ENCODE peak calls at places on chromosomes 3 and 15, in six cellular contexts. P is IMR-90, E is right atrium auricular region, H is stomach, C is spleen, I is uterus. B is an unnamed sample. For H3K4me1, the result is how much of the 10 kb centered on the place peaks cover.

GRCh38 chr15:27983496-27983895 is 115.6 kb downstream of the OCA2 start:
- DNase-seq in I (no peak), P (no peak), H (no peak), C (no peak), E (no peak), B (no peak)

GRCh38 chr3:190721330-190721729 is 141.2 kb downstream of the GMNC start:
- DNase-seq in E (no peak), I (no peak), P (no peak), C (no peak), H (no peak), B (no peak)

GRCh38 chr3:182284793-182285192 is 508.5 kb upstream of the ATP11B start:
- DNase-seq in I (no peak), P (no peak), H (peak), C (no peak), E (no peak), B (no peak)

GRCh38 chr15:75153084-75153483 is 48.6 kb upstream of the C15orf39 start:
- DNase-seq in H (no peak), I (no peak), E (no peak), P (peak), C (no peak), B (no peak)

GRCh38 chr3:193974591-193974990 is 161.4 kb upstream of the HES1 start:
- DNase-seq in P (peak), E (no peak), H (no peak), I (no peak), C (no peak), B (no peak)

GRCh38 chr3:36525115-36525711 is 144.9 kb downstream of the STAC start:
- DNase-seq in I (no peak), E (no peak), H (no peak), C (no peak), P (peak), B (no peak)

GRCh38 chr15:91853968-91854943 is 748 bp downstream of the SLCO3A1 start:
- DNase-seq in E (no peak), I (peak), C (peak), H (peak), P (no peak), B (no peak)

GRCh38 chr3:57731311-57731710 is 24.8 kb upstream of the SLMAP start:
- DNase-seq in I (no peak), H (no peak), P (peak), E (no peak), C (no peak), B (no peak)

GRCh38 chr15:101152914-101153313 is 98.9 kb downstream of the CHSY1 start:
- DNase-seq in I (no peak), H (no peak), P (no peak), E (no peak), C (no peak), B (peak)
- TF ChIP-seq CTCF in I (no peak), H (no peak), P (peak), E (peak), C (no peak), B (peak)

DNA sequence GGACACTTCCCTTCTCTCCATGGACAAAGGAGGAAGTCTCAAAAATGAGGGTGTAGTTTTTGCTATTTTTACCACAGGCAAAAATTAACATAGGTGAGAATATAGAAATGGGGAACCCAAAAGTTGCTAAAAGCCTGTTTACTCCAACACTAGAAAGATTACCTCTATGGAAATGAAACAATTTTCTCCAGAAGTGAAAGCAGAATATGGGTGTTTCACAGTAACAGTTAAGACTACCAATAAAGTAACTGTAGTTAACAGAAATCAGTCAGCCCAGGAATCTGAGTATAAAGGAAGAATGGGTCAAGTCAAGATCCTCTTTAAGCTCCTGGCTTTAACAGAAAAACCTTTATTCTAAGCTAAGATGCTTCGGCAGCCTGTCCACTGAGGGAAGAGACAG is 9.3 kb downstream of the TRA2B start:
- DNase-seq in P (no peak), H (no peak), E (no peak), I (no peak), C (no peak), B (no peak)
- H3K4me3 ChIP-seq in P (no peak), H (peak), E (no peak), I (no peak), C (no peak), B (no peak)

DNA sequence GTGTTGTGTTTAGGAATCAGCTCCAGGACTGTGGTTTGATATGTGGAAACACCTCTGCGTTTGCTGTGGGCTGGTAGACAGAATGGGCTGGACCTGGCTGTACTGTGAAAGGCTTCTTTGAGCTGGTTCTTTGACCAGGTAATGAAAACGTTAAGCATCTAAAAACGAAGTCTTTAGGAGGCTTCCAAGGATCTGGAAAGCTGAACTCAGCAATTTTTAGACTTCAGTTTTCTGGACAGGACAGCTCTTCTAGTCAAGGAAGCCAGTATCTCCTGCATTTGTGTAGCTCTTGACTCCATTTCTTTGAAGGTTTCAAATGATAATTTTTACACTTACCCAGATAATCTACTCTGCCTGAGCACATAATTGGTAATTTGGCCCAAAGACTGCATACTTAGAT is 25.5 kb downstream of the MAP2K1 start:
- DNase-seq in C (no peak), E (no peak), I (no peak), P (no peak), H (no peak), B (no peak)
- H3K4me1 ChIP-seq in C (under half), E (half or more), I (under half), P (under half), H (under half), B (under half)

DNA sequence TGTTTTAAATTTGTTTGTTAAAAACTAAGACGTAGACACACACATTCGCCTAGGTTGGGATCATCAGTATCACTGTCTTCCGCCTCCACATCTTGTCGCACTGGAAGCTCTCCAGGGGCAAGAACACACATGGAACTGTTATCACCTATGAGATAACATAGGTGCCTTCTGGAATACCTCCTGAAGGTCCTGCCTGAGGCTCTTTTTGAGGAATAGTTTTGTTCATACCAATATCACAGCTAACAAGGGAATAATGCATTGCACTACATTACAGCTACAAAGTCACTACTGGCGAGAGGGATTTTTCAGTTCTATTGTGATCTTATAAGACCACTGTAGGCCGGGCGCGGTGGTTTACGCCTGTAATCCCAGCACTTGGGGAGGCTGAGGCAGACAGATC is 29.9 kb downstream of the ZWILCH start:
- DNase-seq in I (no peak), C (no peak), E (no peak), H (no peak), P (no peak), B (no peak)
- TF ChIP-seq CTCF in I (no peak), C (no peak), E (no peak), H (no peak), P (no peak), B (no peak)

DNA sequence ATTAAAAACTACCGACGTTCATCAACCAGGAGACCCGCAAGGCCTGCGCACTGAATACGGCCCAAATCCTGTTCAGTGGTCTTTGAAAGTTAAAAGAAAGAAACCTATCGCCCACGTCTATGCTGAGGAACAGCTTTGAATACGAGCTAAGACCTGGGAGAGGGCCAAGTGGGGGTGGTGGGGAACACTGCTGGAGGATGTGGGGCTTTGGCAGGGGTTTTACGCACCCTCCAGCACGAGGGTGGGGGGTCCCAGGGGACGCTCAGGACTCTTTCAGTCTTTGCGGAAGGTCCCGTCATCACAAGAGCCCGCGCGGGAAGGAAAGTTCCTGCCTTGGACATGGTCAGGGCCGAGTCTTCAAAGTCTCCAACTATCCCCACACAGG is 11.3 kb downstream of the SHOX2 start:
- DNase-seq in P (no peak), H (no peak), C (no peak), I (no peak), E (no peak), B (no peak)
- H3K4me3 ChIP-seq in P (no peak), H (no peak), C (no peak), I (no peak), E (no peak), B (no peak)

GRCh38 chr15:90020041-90020735 is 19.1 kb downstream of the ZNF710 start:
- DNase-seq in E (no peak), P (no peak), C (peak), H (no peak), I (no peak), B (peak)
- H3K4me1 ChIP-seq in E (under half), P (under half), C (under half), H (under half), I (under half), B (under half)

GRCh38 chr3:94524102-94524922 is 461.5 kb downstream of the NSUN3 start:
- DNase-seq in H (no peak), E (no peak), P (no peak), C (no peak), I (no peak), B (no peak)

GRCh38 chr3:94520364-94520763 is 457.5 kb downstream of the NSUN3 start:
- DNase-seq in P (no peak), C (no peak), I (no peak), H (no peak), E (no peak), B (no peak)

GRCh38 chr3:94525039-94525438 is 462.2 kb downstream of the NSUN3 start:
- DNase-seq in P (peak), E (no peak), H (no peak), C (no peak), I (no peak), B (no peak)

DNA sequence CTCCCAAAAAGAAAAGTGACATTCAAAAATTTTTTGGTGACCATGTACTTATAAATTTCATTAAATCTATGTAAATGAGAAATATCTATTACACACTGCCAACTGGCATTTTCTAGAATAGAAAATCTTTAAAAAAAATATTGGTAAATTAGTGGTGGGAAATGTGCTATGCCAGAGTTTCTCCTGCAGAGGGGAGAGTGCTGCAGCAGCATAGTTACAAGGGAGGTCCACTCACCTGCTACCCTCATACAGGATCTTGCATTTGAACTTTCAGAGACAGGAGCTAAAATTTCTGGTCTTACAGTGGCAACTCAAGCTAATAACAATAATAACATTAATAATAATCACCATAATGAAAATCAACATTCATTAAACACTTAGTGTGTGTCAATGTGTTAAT is 459.6 kb downstream of the NSUN3 start:
- DNase-seq in I (no peak), H (no peak), C (no peak), P (no peak), E (no peak), B (no peak)
- TF ChIP-seq CTCF in I (no peak), H (peak), C (no peak), P (no peak), E (no peak), B (peak)

GRCh38 chr3:87997298-87997697 is 61.5 kb downstream of the CGGBP1 start:
- DNase-seq in P (no peak), I (no peak), H (no peak), C (no peak), E (no peak), B (no peak)
- H3K4me3 ChIP-seq in P (no peak), I (no peak), H (no peak), C (no peak), E (no peak), B (no peak)